ENCODE peak calls at places on chromosomes 5 and 9, in ten cellular contexts. O, S, A, W, T, I, L, B, K and C are unnamed samples.

GRCh38 chr5:59756373-59757035 is 137.0 kb downstream of the PDE4D start:
- DNase-seq in S (no peak), L (no peak), W (no peak), B (no peak), A (no peak), I (no peak), T (no peak), K (no peak), O (no peak), C (no peak)

GRCh38 chr5:6713274-6714181 is at the start of gene TENT4A:
- DNase-seq in K (peak; percentile 65), O (no peak), L (no peak), S (peak; percentile 31), T (no peak), W (no peak), I (no peak), B (peak; percentile 33), A (peak; percentile 17), C (no peak)

GRCh38 chr5:10214036-10214435 is 35.7 kb downstream of the ATPSCKMT start:
- DNase-seq in K (no peak), L (no peak), T (no peak), W (no peak), I (no peak), S (no peak), B (no peak), O (no peak), A (no peak), C (no peak)

GRCh38 chr9:112433715-112434392 is 52.8 kb upstream of the KIAA1958 start:
- DNase-seq in O (no peak), A (no peak), T (no peak), I (no peak), B (no peak), L (no peak), S (no peak), K (no peak), W (no peak), C (no peak)

GRCh38 chr9:136244116-136244775 is 1.4 kb downstream of the QSOX2 start:
- DNase-seq in B (peak; percentile 70), K (no peak), A (peak; percentile 35), S (peak; percentile 72), W (no peak), O (peak; percentile 17), T (no peak), L (peak; percentile 30), I (no peak), C (peak; percentile 38)

GRCh38 chr5:10729320-10730133 is 31.5 kb downstream of the DAP start:
- DNase-seq in O (no peak), L (no peak), A (no peak), B (peak; percentile 93), T (no peak), S (no peak), I (no peak), W (no peak), K (no peak), C (peak; percentile 94)

GRCh38 chr9:80070071-80070742 is 498.4 kb downstream of the TLE4 start:
- DNase-seq in B (no peak), O (no peak), K (no peak), T (no peak), S (no peak), A (no peak), L (no peak), W (no peak), I (no peak), C (no peak)

GRCh38 chr9:137607141-137607857 is 1.8 kb downstream of the ARRDC1 start:
- DNase-seq in I (no peak), O (no peak), L (no peak), K (peak; percentile 29), A (no peak), S (no peak), B (peak; percentile 75), T (no peak), W (no peak), C (peak; percentile 57)

GRCh38 chr5:66440202-66440680 is 156.0 kb upstream of the MAST4 start:
- DNase-seq in O (no peak), T (peak; percentile 57), W (no peak), K (no peak), I (no peak), L (no peak), A (no peak), B (no peak), S (peak; percentile 47), C (peak; percentile 94)

GRCh38 chr9:20811872-20812271 is 127.8 kb downstream of the FOCAD start:
- DNase-seq in B (peak; percentile 41), W (peak; percentile 33), A (no peak), K (peak; percentile 49), I (no peak), O (no peak), S (no peak), L (no peak), T (no peak), C (no peak)

GRCh38 chr5:139575751-139576150 is 14.6 kb downstream of the UBE2D2 start:
- DNase-seq in A (no peak), T (no peak), K (no peak), W (no peak), S (peak; percentile 50), I (no peak), B (no peak), L (no peak), O (no peak), C (no peak)

GRCh38 chr9:136829981-136830885 is 12.0 kb upstream of the AJM1 start:
- DNase-seq in L (no peak), T (no peak), B (no peak), S (no peak), A (no peak), I (no peak), K (no peak), W (no peak), O (no peak), C (no peak)

GRCh38 chr5:126868961-126869451 is 92.1 kb downstream of the LMNB1 start:
- DNase-seq in S (peak; percentile 48), K (peak; percentile 59), A (no peak), T (no peak), O (peak; percentile 28), I (no peak), W (no peak), L (no peak), B (no peak), C (no peak)

GRCh38 chr5:177362102-177362868 is 4.6 kb downstream of the RGS14 start:
- DNase-seq in O (no peak), W (no peak), I (peak; percentile 58), L (peak; percentile 30), S (no peak), K (no peak), T (no peak), B (no peak), A (no peak), C (no peak)

GRCh38 chr9:98502976-98503325 is 205.8 kb downstream of the GABBR2 start:
- DNase-seq in B (no peak), L (no peak), O (no peak), S (no peak), K (peak; percentile 68), I (no peak), W (peak; percentile 31), T (no peak), A (no peak), C (no peak)

GRCh38 chr5:168528521-168529360 is at the start of gene FBLL1:
- DNase-seq in W (no peak), B (peak; percentile 29), O (peak; percentile 17), I (no peak), K (peak; percentile 56), S (peak; percentile 61), A (no peak), L (no peak), T (no peak), C (peak; percentile 2)

GRCh38 chr5:96601200-96601599 is 61.0 kb upstream of the CAST start:
- DNase-seq in T (peak; percentile 77), B (no peak), I (no peak), A (no peak), O (no peak), K (no peak), S (no peak), L (no peak), W (no peak), C (no peak)

GRCh38 chr9:127637322-127637847 is 25.3 kb downstream of the STXBP1 start:
- DNase-seq in T (no peak), W (peak; percentile 81), S (no peak), K (peak; percentile 91), I (peak; percentile 43), B (peak; percentile 28), O (no peak), L (no peak), A (no peak), C (no peak)

GRCh38 chr5:68531970-68532369 is 316.4 kb downstream of the PIK3R1 start:
- DNase-seq in I (no peak), B (peak; percentile 61), W (no peak), T (no peak), S (no peak), O (no peak), L (no peak), A (no peak), K (no peak), C (peak; percentile 84)

GRCh38 chr5:135024956-135025729 is 8.9 kb downstream of the PITX1 start:
- DNase-seq in L (no peak), T (no peak), B (no peak), O (no peak), K (peak; percentile 49), A (no peak), I (no peak), S (no peak), W (no peak), C (no peak)